ENCODE peak calls at places on chromosomes 7 and 10, in ten cellular contexts. N is RWPE1, T is H9, C is adrenal gland, B is kidney epithelial cell, P is endothelial cell, X is progenitor cell of endocrine pancreas, G is Calu3, J is kidney, S is IMR-90. I is an unnamed sample.

GRCh38 chr7:154302380-154302779 is 250.2 kb downstream of the DPP6 start:
- DNase-seq in C (no peak), T (no peak), X (no peak), J (no peak), N (no peak), P (no peak), B (no peak), G (no peak), S (no peak), I (no peak)

GRCh38 chr10:299969-300368 is 164.7 kb downstream of the ZMYND11 start:
- DNase-seq in G (no peak), S (no peak), C (no peak), N (no peak), T (no peak), B (no peak), J (no peak), X (no peak), P (no peak), I (no peak)

GRCh38 chr10:102660891-102661613 is 16.8 kb downstream of the TRIM8 start:
- DNase-seq in G (no peak), C (peak; percentile 68), P (no peak), N (no peak), S (peak; percentile 73), B (no peak), J (no peak), X (no peak), T (peak; percentile 55), I (no peak)

GRCh38 chr10:5840314-5841307 is 27.4 kb upstream of the GDI2 start:
- DNase-seq in N (no peak), S (no peak), B (peak; percentile 43), T (no peak), G (no peak), C (peak; percentile 29), X (no peak), P (no peak), J (peak; percentile 83), I (no peak)

GRCh38 chr10:103659674-103660363 is 166.3 kb downstream of the NEURL1 start:
- DNase-seq in C (peak; percentile 82), J (peak; percentile 88), X (no peak), S (peak; percentile 91), G (peak; percentile 65), N (no peak), T (no peak), P (no peak), B (peak; percentile 78), I (no peak)

GRCh38 chr7:47931005-47931787 is 17.1 kb downstream of the PKD1L1 start:
- DNase-seq in B (no peak), S (no peak), C (no peak), X (no peak), G (no peak), T (no peak), P (no peak), J (no peak), N (no peak), I (no peak)

GRCh38 chr10:24209421-24209770 is 458 bp downstream of the KIAA1217 start:
- DNase-seq in B (no peak), T (no peak), N (peak; percentile 53), G (no peak), S (peak; percentile 44), X (no peak), J (no peak), C (peak; percentile 41), P (no peak), I (no peak)

GRCh38 chr7:155003215-155003999 is 483 bp upstream of the PAXIP1 start:
- DNase-seq in N (peak; percentile 91), C (peak; percentile 79), X (peak; percentile 80), T (peak; percentile 77), J (peak; percentile 94), S (peak; percentile 71), G (peak; percentile 83), B (no peak), P (peak; percentile 83), I (peak; percentile 88)

GRCh38 chr7:21548491-21548890 is 5.7 kb downstream of the DNAH11 start:
- DNase-seq in P (no peak), X (no peak), S (no peak), G (no peak), T (no peak), C (no peak), B (no peak), J (no peak), N (no peak), I (no peak)

GRCh38 chr10:110220383-110220782 is 13.0 kb downstream of the MXI1 start:
- DNase-seq in B (no peak), J (no peak), T (no peak), P (no peak), G (no peak), S (no peak), N (no peak), C (peak; percentile 80), X (no peak), I (no peak)

DNA sequence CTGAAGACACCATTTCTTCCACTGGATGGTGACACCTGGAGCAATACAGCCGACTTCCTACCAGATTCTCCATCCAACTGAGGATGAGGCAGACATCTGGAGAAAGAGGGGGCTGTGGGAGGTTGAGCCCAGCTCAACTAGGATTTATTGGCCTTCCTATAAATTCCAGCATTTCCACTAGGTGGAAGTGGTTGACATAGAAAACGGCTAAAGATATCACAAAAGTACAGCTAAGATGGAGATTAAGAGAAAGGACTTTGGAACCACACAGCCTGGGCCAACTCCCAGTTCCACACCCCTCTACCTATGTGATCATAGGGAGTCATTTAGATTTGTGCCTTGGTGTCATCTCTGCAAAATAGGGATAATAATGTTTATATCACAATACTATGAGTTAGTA is 61.3 kb upstream of the CAV2 start:
- DNase-seq in P (no peak), X (no peak), T (no peak), N (no peak), J (no peak), B (no peak), S (peak; percentile 18), C (no peak), G (no peak), I (no peak)
- TF ChIP-seq CTCF in P (no peak), X (no peak), T (no peak), N (peak; percentile 19), J (no peak), B (peak; percentile 4), S (no peak), C (no peak), G (no peak), I (no peak)

GRCh38 chr7:121449735-121450134 is 53.6 kb upstream of the FAM3C start:
- DNase-seq in J (no peak), C (no peak), N (no peak), T (no peak), P (no peak), G (no peak), X (no peak), B (no peak), S (no peak), I (no peak)

GRCh38 chr7:121450631-121451030 is 54.5 kb upstream of the FAM3C start:
- DNase-seq in S (no peak), C (no peak), B (no peak), X (no peak), J (no peak), N (no peak), G (no peak), P (no peak), T (no peak), I (no peak)

GRCh38 chr7:121448429-121448828 is 52.3 kb upstream of the FAM3C start:
- DNase-seq in T (no peak), J (no peak), C (no peak), B (no peak), G (no peak), N (no peak), P (no peak), S (no peak), X (no peak), I (no peak)

GRCh38 chr7:121447939-121448338 is 51.8 kb upstream of the FAM3C start:
- DNase-seq in T (no peak), X (no peak), B (no peak), S (no peak), P (peak; percentile 22), C (no peak), G (no peak), N (no peak), J (no peak), I (no peak)

DNA sequence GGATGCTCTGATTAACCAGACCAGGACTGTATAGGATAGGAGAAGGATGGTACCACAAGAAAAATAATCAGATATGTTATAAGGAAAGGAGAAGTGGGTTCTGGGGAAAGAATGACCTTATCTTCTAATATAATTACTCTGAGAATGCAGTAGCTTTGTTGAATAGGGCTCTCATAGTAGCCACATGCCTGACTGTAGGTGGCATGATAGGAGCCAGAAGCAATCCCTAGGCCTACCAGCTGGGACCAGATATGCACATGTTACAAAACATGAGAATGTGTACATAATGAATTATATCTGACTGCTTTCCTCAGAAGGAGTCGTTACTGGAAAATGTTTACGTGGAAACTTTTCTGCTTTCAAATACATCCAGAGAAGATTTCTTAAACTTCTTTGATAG is 53.2 kb upstream of the FAM3C start:
- DNase-seq in S (no peak), X (no peak), C (no peak), G (no peak), T (no peak), N (no peak), B (no peak), P (no peak), J (no peak), I (no peak)
- TF ChIP-seq CTCF in S (no peak), X (no peak), C (no peak), G (no peak), T (no peak), N (no peak), B (no peak), P (no peak), J (no peak), I (no peak)

DNA sequence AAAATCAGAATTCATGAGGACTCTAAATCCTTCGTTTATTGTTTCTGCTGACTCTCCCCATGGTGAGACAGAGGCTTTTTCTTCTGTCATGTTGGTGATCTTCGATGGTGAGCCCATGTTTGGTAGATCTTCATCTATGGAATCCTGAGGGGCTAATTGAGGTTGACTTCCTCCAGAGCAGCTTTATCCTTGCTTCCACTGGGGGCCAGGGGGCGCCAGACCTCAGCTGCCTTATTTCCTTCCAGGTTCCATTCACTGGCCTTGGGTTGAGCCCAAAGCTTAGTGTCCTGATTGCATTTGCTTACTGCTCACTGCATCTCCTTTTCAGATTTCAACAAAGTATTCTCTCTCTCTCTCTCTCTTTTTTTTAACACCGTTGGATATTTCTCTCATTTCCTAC is 80.7 kb downstream of the GCC1 start:
- DNase-seq in X (no peak), G (peak; percentile 25), P (peak; percentile 15), B (no peak), N (peak; percentile 9), S (peak; percentile 4), T (peak; percentile 72), J (no peak), C (peak; percentile 31), I (no peak)
- TF ChIP-seq CTCF in X (peak; percentile 37), G (no peak), P (no peak), B (peak; percentile 56), N (peak; percentile 28), S (peak; percentile 48), T (peak; percentile 89), J (peak; percentile 29), C (peak; percentile 42), I (peak; percentile 55)

DNA sequence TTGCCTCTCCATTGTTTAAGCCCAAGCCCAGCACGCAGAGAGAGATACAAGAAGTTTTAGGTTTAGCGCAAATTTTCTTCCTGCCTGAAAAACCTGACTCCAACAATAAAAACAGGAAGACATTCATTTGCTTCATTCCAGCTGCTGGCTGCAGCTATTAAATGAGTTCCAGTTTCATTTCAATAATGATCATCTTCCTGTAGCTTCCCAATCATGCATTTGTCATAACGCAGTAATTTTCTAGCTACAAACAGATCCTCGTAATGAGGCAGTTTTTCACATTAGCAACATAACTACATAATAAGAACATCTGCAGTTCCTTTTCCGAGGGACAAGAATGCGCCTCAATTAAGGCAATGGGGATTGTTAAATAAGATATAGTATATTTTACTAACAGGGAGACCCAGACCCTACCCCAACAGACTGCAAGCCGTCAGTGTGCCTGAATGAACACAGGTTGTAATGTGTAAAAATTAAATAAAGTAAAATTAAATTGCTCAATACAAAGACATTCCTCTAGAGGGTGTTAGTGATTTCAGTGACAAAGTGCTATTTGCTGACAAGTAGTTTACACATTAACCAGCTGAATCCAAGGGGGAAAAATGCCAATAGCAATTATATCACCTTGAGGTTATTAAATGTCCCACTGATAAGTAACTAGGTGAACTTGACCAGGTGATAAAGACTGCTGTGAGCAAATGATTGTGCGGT is 110.7 kb downstream of the EBF3 start:
- DNase-seq in S (peak; percentile 1), G (no peak), T (no peak), N (peak; percentile 33), P (no peak), J (no peak), C (no peak), X (no peak), B (peak; percentile 41), I (no peak)
- TF ChIP-seq CTCF in S (peak; percentile 26), G (no peak), T (peak; percentile 50), N (peak; percentile 19), P (peak; percentile 67), J (peak; percentile 43), C (no peak), X (peak; percentile 57), B (peak; percentile 44), I (peak; percentile 68)